ENCODE peak calls at places on chromosome 5, in seven cellular contexts. T, V, L, K, P, C and E are unnamed samples.

GRCh38 chr5:5751496-5751895 is 329.0 kb downstream of the ICE1 start:
- DNase-seq in T (no peak), C (no peak), P (no peak), V (no peak), K (no peak), L (no peak), E (no peak)

GRCh38 chr5:145856285-145856818 is 16.5 kb downstream of the GRXCR2 start:
- DNase-seq in L (no peak), C (no peak), K (no peak), P (peak), T (no peak), V (no peak), E (peak)

GRCh38 chr5:175778951-175779475 is 92.4 kb upstream of the CPLX2 start:
- DNase-seq in T (no peak), V (no peak), K (peak), P (no peak), C (peak), L (no peak), E (no peak)

GRCh38 chr5:154771383-154771901 is 16.3 kb downstream of the LARP1 start:
- DNase-seq in L (no peak), T (no peak), C (no peak), P (no peak), V (no peak), K (no peak), E (no peak)

GRCh38 chr5:14595189-14595588 is 13.6 kb downstream of the OTULINL start:
- DNase-seq in C (no peak), K (no peak), P (no peak), L (no peak), T (no peak), V (no peak), E (no peak)

GRCh38 chr5:72015103-72015548 is 92.1 kb upstream of the MAP1B start:
- DNase-seq in K (peak), V (peak), C (peak), P (no peak), L (no peak), T (no peak), E (peak)

GRCh38 chr5:2546983-2547382 is 204.5 kb downstream of the IRX2 start:
- DNase-seq in V (no peak), P (no peak), L (no peak), T (no peak), K (no peak), C (no peak), E (no peak)

GRCh38 chr5:32027093-32027716 is 146.9 kb downstream of the GOLPH3 start:
- DNase-seq in T (no peak), V (no peak), K (no peak), L (no peak), C (no peak), P (no peak), E (no peak)

GRCh38 chr5:151051066-151051930 is 29.5 kb downstream of the TNIP1 start:
- DNase-seq in T (peak), K (peak), V (peak), P (peak), C (peak), L (peak), E (peak)

GRCh38 chr5:76426391-76426802 is 23.3 kb downstream of the IQGAP2 start:
- DNase-seq in T (no peak), V (no peak), C (no peak), L (no peak), P (no peak), K (no peak), E (no peak)